ENCODE peak calls at places on chromosomes 3 and 15, in seven cellular contexts. One of them, this sample, is unnamed.

GRCh38 chr3:56622381-56622780 is 60.7 kb downstream of the TASOR start:
- DNase-seq in heart right ventricle: no peak
- DNase-seq in AG08395: no peak
- DNase-seq in COR-L47: no peak
- DNase-seq in lower lobe of right lung: no peak
- DNase-seq in retina: no peak
- DNase-seq in neuronal stem cell: no peak
- DNase-seq in this sample: no peak

GRCh38 chr3:107432013-107432515 is 54.8 kb downstream of the CCDC54 start:
- DNase-seq in heart right ventricle: no peak
- DNase-seq in AG08395: no peak
- DNase-seq in COR-L47: peak; percentile 53
- DNase-seq in lower lobe of right lung: no peak
- DNase-seq in retina: no peak
- DNase-seq in neuronal stem cell: no peak
- DNase-seq in this sample: no peak

GRCh38 chr3:139106013-139106932 is 61.6 kb upstream of the PRR23C start:
- DNase-seq in heart right ventricle: no peak
- DNase-seq in AG08395: no peak
- DNase-seq in COR-L47: no peak
- DNase-seq in lower lobe of right lung: no peak
- DNase-seq in retina: no peak
- DNase-seq in neuronal stem cell: no peak
- DNase-seq in this sample: no peak

GRCh38 chr3:94101860-94102259 is 39.0 kb downstream of the NSUN3 start:
- DNase-seq in heart right ventricle: no peak
- DNase-seq in AG08395: peak; percentile 5
- DNase-seq in COR-L47: no peak
- DNase-seq in lower lobe of right lung: no peak
- DNase-seq in retina: no peak
- DNase-seq in neuronal stem cell: no peak
- DNase-seq in this sample: no peak

GRCh38 chr3:60095511-60095910 is 1045.7 kb upstream of the CFAP20DC start:
- DNase-seq in heart right ventricle: no peak
- DNase-seq in AG08395: no peak
- DNase-seq in COR-L47: no peak
- DNase-seq in lower lobe of right lung: no peak
- DNase-seq in retina: no peak
- DNase-seq in neuronal stem cell: no peak
- DNase-seq in this sample: no peak

GRCh38 chr15:80514071-80514780 is 110.0 kb downstream of the ARNT2 start:
- DNase-seq in heart right ventricle: no peak
- DNase-seq in AG08395: peak; percentile 85
- DNase-seq in COR-L47: no peak
- DNase-seq in lower lobe of right lung: no peak
- DNase-seq in retina: no peak
- DNase-seq in neuronal stem cell: no peak
- DNase-seq in this sample: no peak

GRCh38 chr15:29457729-29458128 is 188.1 kb upstream of the NSMCE3 start:
- DNase-seq in heart right ventricle: no peak
- DNase-seq in AG08395: no peak
- DNase-seq in COR-L47: no peak
- DNase-seq in lower lobe of right lung: no peak
- DNase-seq in retina: no peak
- DNase-seq in neuronal stem cell: no peak
- DNase-seq in this sample: no peak

GRCh38 chr3:124688580-124689454 is 41.4 kb upstream of the UMPS start:
- DNase-seq in heart right ventricle: peak; percentile 83
- DNase-seq in AG08395: peak; percentile 93
- DNase-seq in COR-L47: peak; percentile 66
- DNase-seq in lower lobe of right lung: peak; percentile 78
- DNase-seq in retina: peak; percentile 71
- DNase-seq in neuronal stem cell: peak; percentile 71
- DNase-seq in this sample: peak; percentile 33

GRCh38 chr3:170465935-170466334 is 47.3 kb downstream of the CLDN11 start:
- DNase-seq in heart right ventricle: no peak
- DNase-seq in AG08395: no peak
- DNase-seq in COR-L47: no peak
- DNase-seq in lower lobe of right lung: no peak
- DNase-seq in retina: no peak
- DNase-seq in neuronal stem cell: no peak
- DNase-seq in this sample: no peak

GRCh38 chr3:112635674-112636073 is 5.3 kb downstream of the CCDC80 start:
- DNase-seq in heart right ventricle: peak; percentile 51
- DNase-seq in AG08395: peak; percentile 63
- DNase-seq in COR-L47: no peak
- DNase-seq in lower lobe of right lung: no peak
- DNase-seq in retina: no peak
- DNase-seq in neuronal stem cell: no peak
- DNase-seq in this sample: no peak

GRCh38 chr3:24591661-24592555 is 97.3 kb upstream of the THRB start:
- DNase-seq in heart right ventricle: no peak
- DNase-seq in AG08395: peak; percentile 69
- DNase-seq in COR-L47: no peak
- DNase-seq in lower lobe of right lung: no peak
- DNase-seq in retina: no peak
- DNase-seq in neuronal stem cell: no peak
- DNase-seq in this sample: no peak

GRCh38 chr3:135513106-135514063 is 452.1 kb upstream of the PPP2R3A start:
- DNase-seq in heart right ventricle: no peak
- DNase-seq in AG08395: peak; percentile 48
- DNase-seq in COR-L47: no peak
- DNase-seq in lower lobe of right lung: no peak
- DNase-seq in retina: no peak
- DNase-seq in neuronal stem cell: no peak
- DNase-seq in this sample: no peak

This sample was measured in iPS DF 19.7.